ENCODE peak calls at places on chromosome 2, in five cellular contexts. One of them, this sample, is unnamed.

GRCh38 chr2:109229094-109229675 is 100.2 kb downstream of the SH3RF3 start:
- DNase-seq in GM23248: no peak
- DNase-seq in mesendoderm: no peak
- DNase-seq in HepG2: no peak
- DNase-seq in PC-3: no peak
- DNase-seq in this sample: no peak

GRCh38 chr2:230225486-230225885 is at the start of gene SP140:
- DNase-seq in GM23248: no peak
- DNase-seq in PC-3: no peak
- DNase-seq in mesendoderm: no peak
- DNase-seq in HepG2: no peak
- DNase-seq in this sample: no peak

GRCh38 chr2:156340818-156341481 is 8.4 kb upstream of the NR4A2 start:
- DNase-seq in mesendoderm: peak; percentile 83
- DNase-seq in PC-3: no peak
- DNase-seq in HepG2: no peak
- DNase-seq in GM23248: peak; percentile 65
- DNase-seq in this sample: peak; percentile 64

GRCh38 chr2:120992791-120993555 is 257.3 kb downstream of the GLI2 start:
- DNase-seq in HepG2: no peak
- DNase-seq in PC-3: no peak
- DNase-seq in mesendoderm: no peak
- DNase-seq in GM23248: no peak
- DNase-seq in this sample: no peak

GRCh38 chr2:172438064-172438421 is 10.7 kb downstream of the ITGA6 start:
- DNase-seq in GM23248: peak; percentile 40
- DNase-seq in HepG2: no peak
- DNase-seq in PC-3: peak; percentile 39
- DNase-seq in mesendoderm: no peak
- DNase-seq in this sample: no peak

GRCh38 chr2:197209742-197210408 is 100.7 kb downstream of the ANKRD44 start:
- DNase-seq in PC-3: no peak
- DNase-seq in HepG2: no peak
- DNase-seq in GM23248: no peak
- DNase-seq in mesendoderm: peak; percentile 29
- DNase-seq in this sample: no peak

GRCh38 chr2:64876137-64876647 is 113.0 kb upstream of the SLC1A4 start:
- DNase-seq in GM23248: peak; percentile 93
- DNase-seq in mesendoderm: peak; percentile 95
- DNase-seq in HepG2: no peak
- DNase-seq in PC-3: peak; percentile 86
- DNase-seq in this sample: peak; percentile 71

GRCh38 chr2:201608021-201608420 is 35.3 kb downstream of the TMEM237 start:
- DNase-seq in mesendoderm: peak; percentile 3
- DNase-seq in PC-3: peak; percentile 42
- DNase-seq in HepG2: no peak
- DNase-seq in GM23248: no peak
- DNase-seq in this sample: no peak

GRCh38 chr2:238435752-238436096 is 9.0 kb downstream of the ASB1 start:
- DNase-seq in mesendoderm: no peak
- DNase-seq in PC-3: no peak
- DNase-seq in HepG2: no peak
- DNase-seq in GM23248: no peak
- DNase-seq in this sample: no peak

GRCh38 chr2:99389371-99389770 is 52.2 kb downstream of the EIF5B start:
- DNase-seq in HepG2: no peak
- DNase-seq in PC-3: no peak
- DNase-seq in GM23248: peak; percentile 74
- DNase-seq in mesendoderm: no peak
- DNase-seq in this sample: no peak

GRCh38 chr2:4291430-4291829 is 588.1 kb downstream of the DCDC2C start:
- DNase-seq in HepG2: no peak
- DNase-seq in PC-3: no peak
- DNase-seq in GM23248: no peak
- DNase-seq in mesendoderm: no peak
- DNase-seq in this sample: no peak

GRCh38 chr2:50346586-50347351 is 685.2 kb downstream of the NRXN1 start:
- DNase-seq in PC-3: no peak
- DNase-seq in HepG2: no peak
- DNase-seq in mesendoderm: peak; percentile 20
- DNase-seq in GM23248: no peak
- DNase-seq in this sample: peak; percentile 38
- H3K4me2 ChIP-seq in PC-3: no peak overlapping the region
- H3K4me2 ChIP-seq in HepG2: no peak overlapping the region
- H3K4me2 ChIP-seq in mesendoderm: peak overlapping the region; percentile 89
- H3K4me2 ChIP-seq in GM23248: no peak overlapping the region
- H3K4me2 ChIP-seq in this sample: peak overlapping the region; percentile 95

GRCh38 chr2:186485871-186486650 is at the start of gene ZC3H15:
- DNase-seq in mesendoderm: peak; percentile 99
- DNase-seq in PC-3: peak; percentile 98
- DNase-seq in HepG2: peak; percentile 98
- DNase-seq in GM23248: peak; percentile 100
- DNase-seq in this sample: peak; percentile 96
- H3K27ac ChIP-seq in mesendoderm: peak within 1 kb of the TSS; percentile 93
- H3K27ac ChIP-seq in PC-3: peak within 1 kb of the TSS; percentile 72
- H3K27ac ChIP-seq in HepG2: peak within 1 kb of the TSS; percentile 88
- H3K27ac ChIP-seq in GM23248: peak within 1 kb of the TSS; percentile 97
- H3K27ac ChIP-seq in this sample: peak within 1 kb of the TSS; percentile 97

GRCh38 chr2:38167968-38168350 is 92.0 kb upstream of the CYP1B1 start:
- DNase-seq in GM23248: no peak
- DNase-seq in PC-3: no peak
- DNase-seq in HepG2: no peak
- DNase-seq in mesendoderm: no peak
- DNase-seq in this sample: no peak

GRCh38 chr2:38164881-38165280 is 88.9 kb upstream of the CYP1B1 start:
- DNase-seq in mesendoderm: no peak
- DNase-seq in GM23248: no peak
- DNase-seq in HepG2: no peak
- DNase-seq in PC-3: no peak
- DNase-seq in this sample: no peak

GRCh38 chr2:38163579-38163978 is 87.6 kb upstream of the CYP1B1 start:
- DNase-seq in GM23248: no peak
- DNase-seq in PC-3: no peak
- DNase-seq in HepG2: no peak
- DNase-seq in mesendoderm: no peak
- DNase-seq in this sample: no peak

GRCh38 chr2:38163006-38163405 is 87.1 kb upstream of the CYP1B1 start:
- DNase-seq in PC-3: peak; percentile 20
- DNase-seq in GM23248: no peak
- DNase-seq in mesendoderm: no peak
- DNase-seq in HepG2: no peak
- DNase-seq in this sample: no peak

DNA sequence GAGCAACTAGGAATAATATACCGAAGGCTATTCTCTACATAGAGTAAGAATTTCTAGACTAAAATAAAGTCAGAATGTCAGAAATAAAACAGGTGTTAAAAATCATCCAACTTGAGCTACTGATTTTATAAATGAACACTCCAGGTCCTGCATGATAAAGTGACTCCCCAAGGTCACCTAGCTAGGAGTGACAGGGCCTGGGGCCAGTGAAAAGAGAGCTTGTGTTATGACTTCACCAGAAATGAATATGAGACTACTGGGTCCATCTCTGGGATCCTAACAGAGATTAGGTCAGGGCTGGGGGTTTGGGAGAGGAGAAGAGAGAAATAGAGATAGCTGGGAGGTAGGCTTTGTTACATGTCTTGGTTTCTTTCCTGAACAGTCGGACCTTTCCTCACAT is 89.7 kb upstream of the CYP1B1 start:
- DNase-seq in HepG2: no peak
- DNase-seq in mesendoderm: no peak
- DNase-seq in PC-3: no peak
- DNase-seq in GM23248: no peak
- DNase-seq in this sample: no peak
- H3K4me1 ChIP-seq in HepG2: no peaks in the 10 kb centered on the region
- H3K4me1 ChIP-seq in mesendoderm: no peaks in the 10 kb centered on the region
- H3K4me1 ChIP-seq in PC-3: no peaks in the 10 kb centered on the region
- H3K4me1 ChIP-seq in GM23248: peaks cover 11% of the 10 kb centered on the region
- H3K4me1 ChIP-seq in this sample: peaks cover 2% of the 10 kb centered on the region

GRCh38 chr2:199581935-199582336 is 124.2 kb upstream of the SATB2 start:
- DNase-seq in HepG2: no peak
- DNase-seq in PC-3: no peak
- DNase-seq in GM23248: no peak
- DNase-seq in mesendoderm: peak; percentile 21
- DNase-seq in this sample: peak; percentile 48

GRCh38 chr2:199583676-199584075 is 125.9 kb upstream of the SATB2 start:
- DNase-seq in mesendoderm: no peak
- DNase-seq in PC-3: no peak
- DNase-seq in HepG2: no peak
- DNase-seq in GM23248: no peak
- DNase-seq in this sample: no peak

DNA sequence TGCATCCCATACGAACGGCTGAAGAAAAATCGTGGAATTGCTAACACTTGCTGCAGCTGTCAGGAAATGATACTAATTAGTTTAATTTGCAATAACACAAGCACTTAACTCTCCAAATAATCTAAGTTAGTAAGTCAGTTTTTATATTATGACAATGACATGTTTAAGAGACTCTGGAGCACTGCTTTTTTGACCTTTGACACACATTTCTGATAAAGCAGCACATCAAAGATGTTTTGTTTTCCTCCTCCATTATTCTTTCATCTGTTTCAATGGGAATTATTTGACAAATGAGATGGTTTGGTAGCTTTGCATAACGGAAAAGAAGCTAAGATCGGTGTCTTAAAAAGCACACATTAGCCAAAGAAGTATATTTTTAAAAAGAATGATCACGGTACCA is 123.8 kb upstream of the SATB2 start:
- DNase-seq in GM23248: no peak
- DNase-seq in mesendoderm: no peak
- DNase-seq in HepG2: no peak
- DNase-seq in PC-3: no peak
- DNase-seq in this sample: no peak
- H3K4me2 ChIP-seq in GM23248: no peak overlapping the region
- H3K4me2 ChIP-seq in mesendoderm: no peak overlapping the region
- H3K4me2 ChIP-seq in HepG2: peak overlapping the region; percentile 6
- H3K4me2 ChIP-seq in PC-3: no peak overlapping the region
- H3K4me2 ChIP-seq in this sample: peak overlapping the region; percentile 69

DNA sequence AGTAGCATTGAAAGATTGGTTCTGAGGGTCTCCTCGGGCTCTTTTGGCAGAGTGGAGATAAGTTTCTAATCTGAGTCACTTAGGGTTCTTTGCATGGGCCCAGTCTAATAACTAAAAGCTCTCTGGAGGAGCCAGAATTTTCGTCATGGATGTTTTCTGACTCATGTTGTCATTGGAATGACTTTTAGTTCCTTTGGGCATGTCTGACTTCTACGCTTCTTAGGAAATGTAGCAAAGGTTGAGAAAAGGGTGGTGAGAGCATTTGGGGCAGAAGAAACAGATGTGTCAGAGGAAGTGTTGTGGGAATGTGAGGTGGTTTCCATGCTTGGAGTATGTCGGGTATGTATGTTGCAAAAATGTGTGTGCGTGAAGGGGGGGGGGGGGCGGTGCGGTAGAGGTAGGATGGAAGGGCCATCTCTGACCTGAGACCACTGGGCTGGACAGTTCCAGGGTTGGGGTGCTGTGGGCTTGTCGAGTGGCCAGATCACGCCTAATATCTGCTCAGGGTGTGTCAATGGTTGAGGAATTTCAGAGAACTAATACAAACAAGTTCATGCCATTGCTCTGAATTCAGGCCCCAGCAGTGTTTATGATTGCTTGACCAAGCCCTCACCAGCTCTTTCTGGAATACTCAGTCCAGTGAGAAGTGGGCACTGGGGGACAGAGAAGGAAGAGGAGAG is 26.9 kb downstream of the KLHL29 start:
- DNase-seq in HepG2: no peak
- DNase-seq in GM23248: peak; percentile 96
- DNase-seq in mesendoderm: no peak
- DNase-seq in PC-3: peak; percentile 82
- DNase-seq in this sample: no peak
- H3K27ac ChIP-seq in HepG2: no peak overlapping the region
- H3K27ac ChIP-seq in GM23248: peak overlapping the region; percentile 94
- H3K27ac ChIP-seq in mesendoderm: no peak overlapping the region
- H3K27ac ChIP-seq in PC-3: peak overlapping the region; percentile 52
- H3K27ac ChIP-seq in this sample: no peak overlapping the region

GRCh38 chr2:112711356-112711755 is 9.5 kb upstream of the NT5DC4 start:
- DNase-seq in PC-3: no peak
- DNase-seq in HepG2: no peak
- DNase-seq in mesendoderm: no peak
- DNase-seq in GM23248: no peak
- DNase-seq in this sample: no peak

GRCh38 chr2:112709703-112710102 is 11.1 kb upstream of the NT5DC4 start:
- DNase-seq in HepG2: no peak
- DNase-seq in GM23248: no peak
- DNase-seq in PC-3: no peak
- DNase-seq in mesendoderm: no peak
- DNase-seq in this sample: no peak

GRCh38 chr2:112706170-112706664 is 14.6 kb upstream of the NT5DC4 start:
- DNase-seq in HepG2: no peak
- DNase-seq in GM23248: peak; percentile 28
- DNase-seq in mesendoderm: peak; percentile 82
- DNase-seq in PC-3: peak; percentile 41
- DNase-seq in this sample: no peak

GRCh38 chr2:112710956-112711355 is 9.9 kb upstream of the NT5DC4 start:
- DNase-seq in GM23248: no peak
- DNase-seq in HepG2: no peak
- DNase-seq in PC-3: no peak
- DNase-seq in mesendoderm: no peak
- DNase-seq in this sample: no peak

DNA sequence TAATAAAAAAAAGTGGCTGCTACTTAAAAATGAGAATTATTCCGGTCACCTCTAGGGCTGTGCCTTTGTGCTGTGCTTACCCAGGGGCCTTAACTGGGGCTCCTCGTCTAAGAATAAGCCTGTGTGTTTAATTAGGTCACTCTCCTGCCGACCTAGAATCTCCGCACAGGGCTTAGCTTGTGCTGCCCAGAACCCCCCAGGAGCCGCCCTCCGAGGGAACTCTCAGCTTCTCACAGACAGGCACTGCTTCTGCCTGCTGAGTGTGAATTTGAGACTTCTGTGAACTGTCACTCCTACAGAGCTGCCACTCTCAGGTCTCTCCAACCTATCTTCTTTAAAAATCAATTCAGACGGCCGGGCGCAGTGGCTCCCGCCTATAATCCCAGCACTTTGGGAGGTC is 11.9 kb upstream of the NT5DC4 start:
- DNase-seq in HepG2: no peak
- DNase-seq in mesendoderm: no peak
- DNase-seq in GM23248: no peak
- DNase-seq in PC-3: no peak
- DNase-seq in this sample: no peak
- H3K4me1 ChIP-seq in HepG2: peaks cover 15% of the 10 kb centered on the region
- H3K4me1 ChIP-seq in mesendoderm: peaks cover 3% of the 10 kb centered on the region
- H3K4me1 ChIP-seq in GM23248: peaks cover 23% of the 10 kb centered on the region
- H3K4me1 ChIP-seq in PC-3: peaks cover 18% of the 10 kb centered on the region
- H3K4me1 ChIP-seq in this sample: no peaks in the 10 kb centered on the region

This sample was measured in GM23338.